ENCODE peak calls at places on chromosomes 12 and 14, in five cellular contexts. One of them, this sample, is unnamed.

GRCh38 chr14:50070230-50070629 is 46.1 kb downstream of the VCPKMT start:
- ATAC-seq in HepG2: no peak
- ATAC-seq in upper lobe of left lung: no peak
- ATAC-seq in K562: no peak
- ATAC-seq in GM12878: no peak
- ATAC-seq in this sample: no peak

GRCh38 chr12:66103011-66103913 is 27.3 kb downstream of the LLPH start:
- ATAC-seq in upper lobe of left lung: no peak
- ATAC-seq in HepG2: no peak
- ATAC-seq in K562: peak; percentile 61
- ATAC-seq in GM12878: no peak
- ATAC-seq in this sample: no peak

GRCh38 chr14:95341564-95341963 is 21.9 kb upstream of the CLMN start:
- ATAC-seq in upper lobe of left lung: no peak
- ATAC-seq in K562: no peak
- ATAC-seq in GM12878: no peak
- ATAC-seq in HepG2: no peak
- ATAC-seq in this sample: no peak

GRCh38 chr14:45891417-45892080 is 638.5 kb upstream of the MIS18BP1 start:
- ATAC-seq in upper lobe of left lung: no peak
- ATAC-seq in GM12878: no peak
- ATAC-seq in HepG2: peak; percentile 52
- ATAC-seq in K562: no peak
- ATAC-seq in this sample: no peak

GRCh38 chr12:110581951-110582285 is 1.2 kb downstream of the PPTC7 start:
- ATAC-seq in K562: peak; percentile 23
- ATAC-seq in HepG2: peak; percentile 24
- ATAC-seq in GM12878: no peak
- ATAC-seq in upper lobe of left lung: no peak
- ATAC-seq in this sample: no peak

GRCh38 chr14:54698501-54698900 is 131.6 kb downstream of the SAMD4A start:
- ATAC-seq in upper lobe of left lung: no peak
- ATAC-seq in K562: no peak
- ATAC-seq in HepG2: no peak
- ATAC-seq in GM12878: no peak
- ATAC-seq in this sample: no peak

GRCh38 chr12:101792046-101792931 is 38.5 kb downstream of the GNPTAB start:
- ATAC-seq in HepG2: peak; percentile 64
- ATAC-seq in upper lobe of left lung: no peak
- ATAC-seq in GM12878: peak; percentile 38
- ATAC-seq in K562: peak; percentile 55
- ATAC-seq in this sample: no peak

GRCh38 chr14:67464377-67464776 is 24.1 kb downstream of the TMEM229B start:
- ATAC-seq in upper lobe of left lung: no peak
- ATAC-seq in K562: no peak
- ATAC-seq in GM12878: no peak
- ATAC-seq in HepG2: no peak
- ATAC-seq in this sample: no peak

GRCh38 chr14:61468063-61468825 is 146.9 kb downstream of the PRKCH start:
- ATAC-seq in HepG2: no peak
- ATAC-seq in upper lobe of left lung: no peak
- ATAC-seq in K562: no peak
- ATAC-seq in GM12878: no peak
- ATAC-seq in this sample: no peak

GRCh38 chr12:754871-755562 is 2.6 kb downstream of the WNK1 start:
- ATAC-seq in GM12878: peak; percentile 18
- ATAC-seq in K562: peak; percentile 32
- ATAC-seq in upper lobe of left lung: no peak
- ATAC-seq in HepG2: no peak
- ATAC-seq in this sample: no peak

GRCh38 chr14:24662753-24663152 is 28.8 kb upstream of the GZMB start:
- ATAC-seq in upper lobe of left lung: no peak
- ATAC-seq in HepG2: no peak
- ATAC-seq in K562: no peak
- ATAC-seq in GM12878: no peak
- ATAC-seq in this sample: no peak

GRCh38 chr14:59161571-59162175 is 26.8 kb upstream of the DAAM1 start:
- ATAC-seq in GM12878: peak; percentile 92
- ATAC-seq in K562: peak; percentile 46
- ATAC-seq in upper lobe of left lung: peak; percentile 61
- ATAC-seq in HepG2: peak; percentile 94
- ATAC-seq in this sample: peak; percentile 80

GRCh38 chr12:113149361-113150150 is at the start of gene CFAP73:
- ATAC-seq in upper lobe of left lung: peak; percentile 23
- ATAC-seq in HepG2: peak; percentile 81
- ATAC-seq in K562: peak; percentile 71
- ATAC-seq in GM12878: no peak
- ATAC-seq in this sample: peak; percentile 36

GRCh38 chr12:45483571-45483970 is 245.9 kb upstream of the ARID2 start:
- ATAC-seq in K562: no peak
- ATAC-seq in upper lobe of left lung: no peak
- ATAC-seq in HepG2: no peak
- ATAC-seq in GM12878: no peak
- ATAC-seq in this sample: peak; percentile 63

GRCh38 chr14:82387699-82388098 is 854.0 kb upstream of the SEL1L start:
- ATAC-seq in upper lobe of left lung: peak; percentile 75
- ATAC-seq in K562: no peak
- ATAC-seq in GM12878: no peak
- ATAC-seq in HepG2: no peak
- ATAC-seq in this sample: peak; percentile 97

GRCh38 chr14:69045857-69046351 is 66.8 kb upstream of the ACTN1 start:
- ATAC-seq in upper lobe of left lung: no peak
- ATAC-seq in K562: no peak
- ATAC-seq in HepG2: no peak
- ATAC-seq in GM12878: no peak
- ATAC-seq in this sample: no peak

GRCh38 chr14:22887990-22888378 is 5.0 kb downstream of the REM2 start:
- ATAC-seq in upper lobe of left lung: no peak
- ATAC-seq in K562: no peak
- ATAC-seq in GM12878: peak; percentile 63
- ATAC-seq in HepG2: peak; percentile 2
- ATAC-seq in this sample: no peak

GRCh38 chr12:76556373-76556772 is 3.2 kb downstream of the OSBPL8 start:
- ATAC-seq in K562: no peak
- ATAC-seq in upper lobe of left lung: no peak
- ATAC-seq in GM12878: no peak
- ATAC-seq in HepG2: no peak
- ATAC-seq in this sample: no peak

GRCh38 chr14:34347683-34348082 is 114.4 kb downstream of the SPTSSA start:
- ATAC-seq in HepG2: peak; percentile 22
- ATAC-seq in GM12878: peak; percentile 92
- ATAC-seq in K562: no peak
- ATAC-seq in upper lobe of left lung: no peak
- ATAC-seq in this sample: no peak

GRCh38 chr12:14883663-14884062 is 2.0 kb downstream of the MGP start:
- ATAC-seq in GM12878: no peak
- ATAC-seq in K562: no peak
- ATAC-seq in HepG2: no peak
- ATAC-seq in upper lobe of left lung: no peak
- ATAC-seq in this sample: no peak

GRCh38 chr14:53979747-53980642 is 23.4 kb upstream of the BMP4 start:
- ATAC-seq in HepG2: peak; percentile 86
- ATAC-seq in upper lobe of left lung: no peak
- ATAC-seq in K562: no peak
- ATAC-seq in GM12878: no peak
- ATAC-seq in this sample: peak; percentile 51

GRCh38 chr14:99252443-99252939 is 19.5 kb downstream of the BCL11B start:
- ATAC-seq in GM12878: no peak
- ATAC-seq in K562: no peak
- ATAC-seq in upper lobe of left lung: no peak
- ATAC-seq in HepG2: no peak
- ATAC-seq in this sample: no peak
- TF ChIP-seq EP300 in GM12878: no peak
- TF ChIP-seq EP300 in K562: no peak
- TF ChIP-seq EP300 in upper lobe of left lung: no peak
- TF ChIP-seq EP300 in HepG2: no peak
- TF ChIP-seq EP300 in this sample: no peak

GRCh38 chr12:132560831-132561783 is 49.3 kb downstream of the LRCOL1 start:
- ATAC-seq in upper lobe of left lung: peak; percentile 32
- ATAC-seq in HepG2: peak; percentile 47
- ATAC-seq in GM12878: peak; percentile 83
- ATAC-seq in K562: peak; percentile 88
- ATAC-seq in this sample: no peak
- TF ChIP-seq POLR2AphosphoS5 in upper lobe of left lung: no peak
- TF ChIP-seq POLR2AphosphoS5 in HepG2: no peak
- TF ChIP-seq POLR2AphosphoS5 in GM12878: no peak
- TF ChIP-seq POLR2AphosphoS5 in K562: no peak
- TF ChIP-seq POLR2AphosphoS5 in this sample: no peak

GRCh38 chr14:93042968-93043940 is 72.5 kb downstream of the ITPK1 start:
- ATAC-seq in K562: no peak
- ATAC-seq in upper lobe of left lung: peak; percentile 92
- ATAC-seq in GM12878: peak; percentile 52
- ATAC-seq in HepG2: peak; percentile 86
- ATAC-seq in this sample: peak; percentile 33

GRCh38 chr14:93039649-93040315 is 75.9 kb downstream of the ITPK1 start:
- ATAC-seq in K562: no peak
- ATAC-seq in upper lobe of left lung: peak; percentile 74
- ATAC-seq in GM12878: no peak
- ATAC-seq in HepG2: no peak
- ATAC-seq in this sample: peak; percentile 58

GRCh38 chr14:93040443-93040842 is 75.3 kb downstream of the ITPK1 start:
- ATAC-seq in GM12878: no peak
- ATAC-seq in HepG2: no peak
- ATAC-seq in upper lobe of left lung: no peak
- ATAC-seq in K562: no peak
- ATAC-seq in this sample: peak; percentile 6

GRCh38 chr14:93041002-93041401 is 74.7 kb downstream of the ITPK1 start:
- ATAC-seq in K562: no peak
- ATAC-seq in GM12878: no peak
- ATAC-seq in upper lobe of left lung: no peak
- ATAC-seq in HepG2: no peak
- ATAC-seq in this sample: no peak

DNA sequence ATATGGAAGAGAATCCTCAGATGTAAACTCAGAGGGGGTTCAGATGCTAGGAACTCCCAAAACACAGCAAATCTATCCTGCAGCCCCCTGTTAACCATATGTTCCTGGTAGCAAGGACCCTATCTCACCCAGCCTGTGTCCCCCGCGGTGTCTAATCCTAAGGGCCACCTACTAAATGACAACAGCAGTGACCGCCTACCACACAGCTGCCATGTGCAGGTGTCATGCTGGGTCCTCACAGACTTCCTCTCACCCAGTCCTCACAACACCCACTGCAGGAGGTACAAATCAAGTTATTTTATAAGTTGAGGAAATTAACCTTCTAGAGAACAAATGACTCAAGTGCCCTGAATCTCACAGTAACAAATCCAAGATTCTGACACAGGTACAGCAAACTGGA is 73.9 kb downstream of the ITPK1 start:
- ATAC-seq in GM12878: no peak
- ATAC-seq in HepG2: no peak
- ATAC-seq in upper lobe of left lung: no peak
- ATAC-seq in K562: no peak
- ATAC-seq in this sample: no peak
- TF ChIP-seq POLR2A in GM12878: no peak
- TF ChIP-seq POLR2A in HepG2: no peak
- TF ChIP-seq POLR2A in upper lobe of left lung: no peak
- TF ChIP-seq POLR2A in K562: no peak
- TF ChIP-seq POLR2A in this sample: no peak

GRCh38 chr12:104064031-104064841 is at the start of gene HCFC2:
- ATAC-seq in upper lobe of left lung: peak; percentile 99
- ATAC-seq in HepG2: peak; percentile 93
- ATAC-seq in K562: peak; percentile 97
- ATAC-seq in GM12878: peak; percentile 94
- ATAC-seq in this sample: peak; percentile 98
- TF ChIP-seq EP300 in upper lobe of left lung: no peak
- TF ChIP-seq EP300 in HepG2: no peak
- TF ChIP-seq EP300 in K562: peak; percentile 3
- TF ChIP-seq EP300 in GM12878: peak; percentile 17
- TF ChIP-seq EP300 in this sample: no peak

GRCh38 chr14:100297320-100298300 is 8.6 kb downstream of the SLC25A29 start:
- ATAC-seq in GM12878: peak; percentile 96
- ATAC-seq in upper lobe of left lung: peak; percentile 88
- ATAC-seq in K562: peak; percentile 77
- ATAC-seq in HepG2: no peak
- ATAC-seq in this sample: peak; percentile 92
- TF ChIP-seq POLR2AphosphoS5 in GM12878: no peak
- TF ChIP-seq POLR2AphosphoS5 in upper lobe of left lung: peak; percentile 67
- TF ChIP-seq POLR2AphosphoS5 in K562: no peak
- TF ChIP-seq POLR2AphosphoS5 in HepG2: no peak
- TF ChIP-seq POLR2AphosphoS5 in this sample: peak; percentile 83

DNA sequence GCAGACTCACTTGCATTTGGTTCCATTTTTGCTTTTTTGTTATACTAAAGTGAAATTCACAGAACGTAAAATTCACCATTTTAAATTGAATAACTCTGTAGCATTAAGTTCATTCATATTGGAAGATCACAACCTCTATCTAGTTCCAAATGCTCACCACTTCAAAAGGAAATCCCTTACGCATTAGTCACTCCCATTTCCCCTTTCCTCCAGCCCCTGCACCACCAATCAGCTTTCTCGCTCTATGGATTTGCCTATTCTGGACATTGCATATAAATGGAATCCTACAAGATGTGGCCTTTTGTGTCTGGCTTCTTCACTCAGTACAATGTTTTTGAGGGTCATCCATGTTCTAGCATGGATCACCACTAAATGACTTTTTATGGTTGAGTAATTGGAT is 294.5 kb downstream of the KSR2 start:
- ATAC-seq in GM12878: no peak
- ATAC-seq in HepG2: no peak
- ATAC-seq in upper lobe of left lung: no peak
- ATAC-seq in K562: no peak
- ATAC-seq in this sample: no peak
- TF ChIP-seq POLR2A in GM12878: no peak
- TF ChIP-seq POLR2A in HepG2: no peak
- TF ChIP-seq POLR2A in upper lobe of left lung: no peak
- TF ChIP-seq POLR2A in K562: no peak
- TF ChIP-seq POLR2A in this sample: no peak

GRCh38 chr12:47376937-47377336 is 297.2 kb upstream of the AMIGO2 start:
- ATAC-seq in K562: no peak
- ATAC-seq in GM12878: no peak
- ATAC-seq in HepG2: no peak
- ATAC-seq in upper lobe of left lung: no peak
- ATAC-seq in this sample: no peak

GRCh38 chr12:47377414-47378221 is 297.9 kb upstream of the AMIGO2 start:
- ATAC-seq in upper lobe of left lung: peak; percentile 81
- ATAC-seq in GM12878: no peak
- ATAC-seq in K562: peak; percentile 98
- ATAC-seq in HepG2: no peak
- ATAC-seq in this sample: peak; percentile 97

GRCh38 chr12:47378222-47378582 is 298.4 kb upstream of the AMIGO2 start:
- ATAC-seq in HepG2: no peak
- ATAC-seq in GM12878: no peak
- ATAC-seq in K562: no peak
- ATAC-seq in upper lobe of left lung: no peak
- ATAC-seq in this sample: peak; percentile 5

GRCh38 chr12:47370421-47370820 is 290.7 kb upstream of the AMIGO2 start:
- ATAC-seq in K562: no peak
- ATAC-seq in upper lobe of left lung: no peak
- ATAC-seq in GM12878: no peak
- ATAC-seq in HepG2: no peak
- ATAC-seq in this sample: no peak

GRCh38 chr12:47373554-47374150 is 293.9 kb upstream of the AMIGO2 start:
- ATAC-seq in GM12878: no peak
- ATAC-seq in upper lobe of left lung: no peak
- ATAC-seq in HepG2: no peak
- ATAC-seq in K562: no peak
- ATAC-seq in this sample: no peak
- TF ChIP-seq EP300 in GM12878: no peak
- TF ChIP-seq EP300 in upper lobe of left lung: no peak
- TF ChIP-seq EP300 in HepG2: no peak
- TF ChIP-seq EP300 in K562: no peak
- TF ChIP-seq EP300 in this sample: no peak

This sample was measured in gastroesophageal sphincter.